ENCODE peak calls at places on chromosomes 6 and 20, in eight cellular contexts. H is HepG2; L is A549; Y is cardiac muscle cell; V is CD8-positive, alpha-beta T cell; B is astrocyte; Z is psoas muscle; U is thoracic aorta. J is an unnamed sample.

GRCh38 chr6:136550330-136551071 is at the start of gene MAP7:
- DNase-seq in H (no peak), L (peak; percentile 80), Y (peak; percentile 21), V (peak; percentile 66), B (no peak), Z (peak; percentile 72), U (no peak), J (peak; percentile 51)

GRCh38 chr20:22389836-22390542 is 194.4 kb downstream of the FOXA2 start:
- DNase-seq in H (peak; percentile 46), L (peak; percentile 89), Y (peak; percentile 14), V (no peak), B (peak; percentile 60), Z (no peak), U (no peak), J (no peak)

GRCh38 chr6:7726416-7727149 is 684 bp downstream of the BMP6 start:
- DNase-seq in H (no peak), L (peak; percentile 45), Y (peak; percentile 7), V (no peak), B (no peak), Z (no peak), U (no peak), J (no peak)

GRCh38 chr6:137903274-137903932 is 36.3 kb downstream of the TNFAIP3 start:
- DNase-seq in H (no peak), L (no peak), Y (no peak), V (no peak), B (no peak), Z (no peak), U (no peak), J (no peak)

GRCh38 chr6:133973109-133973971 is 20.3 kb downstream of the TBPL1 start:
- DNase-seq in H (peak; percentile 58), L (peak; percentile 53), Y (peak; percentile 73), V (no peak), B (no peak), Z (no peak), U (no peak), J (no peak)

GRCh38 chr20:47701612-47702011 is 83.7 kb downstream of the SULF2 start:
- DNase-seq in H (no peak), L (no peak), Y (no peak), V (no peak), B (peak; percentile 72), Z (peak; percentile 13), U (no peak), J (no peak)

GRCh38 chr20:60851826-60852704 is 400.0 kb upstream of the CDH4 start:
- DNase-seq in H (peak; percentile 8), L (peak; percentile 18), Y (no peak), V (no peak), B (no peak), Z (no peak), U (no peak), J (no peak)

GRCh38 chr20:47843886-47844567 is 58.7 kb upstream of the SULF2 start:
- DNase-seq in H (peak; percentile 28), L (peak; percentile 14), Y (no peak), V (no peak), B (no peak), Z (no peak), U (no peak), J (no peak)

GRCh38 chr6:37936909-37937308 is 117.4 kb downstream of the ZFAND3 start:
- DNase-seq in H (no peak), L (no peak), Y (peak; percentile 26), V (no peak), B (no peak), Z (no peak), U (no peak), J (no peak)

GRCh38 chr6:122033564-122034181 is 365.8 kb upstream of the HSF2 start:
- DNase-seq in H (peak; percentile 55), L (peak; percentile 57), Y (peak; percentile 77), V (no peak), B (peak; percentile 50), Z (no peak), U (no peak), J (no peak)

GRCh38 chr6:25968769-25969168 is 6.2 kb downstream of the TRIM38 start:
- DNase-seq in H (no peak), L (no peak), Y (peak; percentile 54), V (no peak), B (no peak), Z (no peak), U (no peak), J (no peak)

GRCh38 chr6:87393026-87393622 is 14.6 kb upstream of the CFAP206 start:
- DNase-seq in H (peak; percentile 59), L (peak; percentile 62), Y (peak; percentile 79), V (peak; percentile 41), B (peak; percentile 46), Z (no peak), U (no peak), J (no peak)

GRCh38 chr20:36400901-36401300 is 94.8 kb downstream of the DLGAP4 start:
- DNase-seq in H (no peak), L (no peak), Y (no peak), V (no peak), B (no peak), Z (no peak), U (no peak), J (no peak)

GRCh38 chr6:51099201-51099600 is 280.5 kb downstream of the TFAP2B start:
- DNase-seq in H (no peak), L (no peak), Y (no peak), V (no peak), B (no peak), Z (no peak), U (no peak), J (no peak)

GRCh38 chr20:33568378-33569289 is 78.7 kb downstream of the CBFA2T2 start:
- DNase-seq in H (peak; percentile 30), L (no peak), Y (no peak), V (no peak), B (no peak), Z (no peak), U (no peak), J (peak; percentile 44)

GRCh38 chr6:43990627-43991619 is 136.3 kb downstream of the MRPL14 start:
- DNase-seq in H (peak; percentile 93), L (peak; percentile 40), Y (peak; percentile 97), V (no peak), B (peak; percentile 54), Z (no peak), U (no peak), J (no peak)

GRCh38 chr6:43992126-43992663 is 135.1 kb downstream of the MRPL14 start:
- DNase-seq in H (no peak), L (no peak), Y (no peak), V (no peak), B (no peak), Z (no peak), U (no peak), J (no peak)

GRCh38 chr6:43995137-43995536 is 132.1 kb downstream of the MRPL14 start:
- DNase-seq in H (no peak), L (no peak), Y (no peak), V (no peak), B (no peak), Z (no peak), U (no peak), J (no peak)

GRCh38 chr6:43993881-43994523 is 133.2 kb downstream of the MRPL14 start:
- DNase-seq in H (no peak), L (no peak), Y (no peak), V (no peak), B (no peak), Z (peak; percentile 70), U (no peak), J (no peak)

GRCh38 chr6:43992783-43993505 is 134.3 kb downstream of the MRPL14 start:
- DNase-seq in H (no peak), L (no peak), Y (no peak), V (no peak), B (no peak), Z (peak; percentile 93), U (no peak), J (peak; percentile 72)
- TF ChIP-seq CTCF in H (no peak), L (no peak), Y (no peak), V (no peak), B (no peak), Z (no peak), U (no peak), J (no peak)

GRCh38 chr20:50380697-50381040 is 129.5 kb upstream of the PTPN1 start:
- DNase-seq in H (peak; percentile 54), L (peak; percentile 68), Y (peak; percentile 69), V (no peak), B (no peak), Z (no peak), U (no peak), J (no peak)
- H3K27ac ChIP-seq in H (no peak overlapping the region), L (peak overlapping the region; percentile 78), Y (no peak overlapping the region), V (no peak overlapping the region), B (no peak overlapping the region), Z (no peak overlapping the region), U (no peak overlapping the region), J (peak overlapping the region; percentile 88)

DNA sequence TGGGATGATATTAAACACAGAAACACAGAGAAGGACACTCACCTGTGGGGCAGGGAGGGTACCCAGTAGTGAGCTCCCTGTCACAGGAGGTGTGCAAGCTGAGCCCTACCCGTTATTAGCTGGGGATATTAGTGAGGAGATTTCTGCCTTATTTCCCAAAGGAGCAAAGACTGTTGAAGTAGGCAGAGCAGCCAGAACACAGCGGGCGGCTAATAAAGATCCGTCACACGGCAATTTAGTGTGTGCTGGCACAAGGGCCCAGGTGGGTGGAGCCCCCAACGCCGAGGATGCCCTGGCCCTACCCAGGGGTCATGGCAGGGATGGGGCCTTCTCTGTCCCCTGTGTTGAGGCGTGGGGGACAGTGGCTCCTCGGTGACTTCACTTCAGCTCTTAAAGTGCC is 8.3 kb downstream of the VSTM2L start:
- DNase-seq in H (no peak), L (no peak), Y (no peak), V (no peak), B (no peak), Z (no peak), U (no peak), J (no peak)
- H3K4me3 ChIP-seq in H (no peak overlapping the region), L (no peak overlapping the region), Y (no peak overlapping the region), V (no peak overlapping the region), B (no peak overlapping the region), Z (no peak overlapping the region), U (no peak overlapping the region), J (no peak overlapping the region)

GRCh38 chr6:30829016-30829415 is 55.3 kb upstream of the DDR1 start:
- DNase-seq in H (no peak), L (no peak), Y (no peak), V (no peak), B (no peak), Z (no peak), U (no peak), J (no peak)

GRCh38 chr6:30829639-30830250 is 54.6 kb upstream of the DDR1 start:
- DNase-seq in H (peak; percentile 63), L (no peak), Y (no peak), V (no peak), B (no peak), Z (no peak), U (no peak), J (no peak)

GRCh38 chr6:30824698-30825097 is 59.6 kb upstream of the DDR1 start:
- DNase-seq in H (no peak), L (no peak), Y (no peak), V (no peak), B (no peak), Z (no peak), U (no peak), J (no peak)

GRCh38 chr6:30828027-30828962 is 56.0 kb upstream of the DDR1 start:
- DNase-seq in H (peak; percentile 85), L (peak; percentile 84), Y (peak; percentile 94), V (peak; percentile 84), B (peak; percentile 79), Z (peak; percentile 96), U (peak; percentile 67), J (peak; percentile 87)

DNA sequence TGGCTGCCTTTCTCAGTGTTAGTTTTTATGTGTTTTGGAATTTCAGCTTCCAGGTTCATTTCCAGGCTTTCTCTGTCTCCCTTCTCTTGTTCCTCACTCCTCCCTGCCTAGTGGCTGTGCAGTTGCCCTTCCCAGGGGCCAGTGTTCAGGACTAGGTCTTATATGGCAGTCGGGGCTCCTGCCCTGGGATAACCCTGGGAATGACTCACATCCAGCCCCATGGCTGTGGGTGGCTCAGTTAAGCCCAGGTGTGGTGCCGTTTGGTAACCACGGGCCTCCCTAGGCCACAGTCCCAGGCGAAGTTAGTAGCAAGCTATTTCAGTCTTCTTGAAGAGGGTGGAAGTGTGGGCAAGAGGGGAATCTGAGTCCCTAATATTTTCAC is 57.4 kb upstream of the DDR1 start:
- DNase-seq in H (peak; percentile 65), L (peak; percentile 42), Y (no peak), V (no peak), B (no peak), Z (peak; percentile 85), U (no peak), J (no peak)
- TF ChIP-seq CTCF in H (peak; percentile 14), L (no peak), Y (no peak), V (no peak), B (no peak), Z (no peak), U (no peak), J (no peak)